ENCODE peak calls at places on chromosome 11, in six cellular contexts. A, T, Z, F, V and J are unnamed samples.

GRCh38 chr11:46277623-46278386 is at the start of gene CREB3L1:
- DNase-seq in A (peak), T (peak), Z (no peak), F (no peak), V (no peak), J (no peak)

GRCh38 chr11:27571151-27571840 is 64.7 kb upstream of the LIN7C start:
- DNase-seq in A (no peak), T (peak), Z (no peak), F (no peak), V (no peak), J (no peak)

GRCh38 chr11:130486981-130487380 is 38.5 kb downstream of the ADAMTS15 start:
- DNase-seq in A (peak), T (no peak), Z (no peak), F (no peak), V (no peak), J (no peak)

GRCh38 chr11:122751298-122752070 is 86.8 kb upstream of the CRTAM start:
- DNase-seq in A (no peak), T (peak), Z (no peak), F (no peak), V (no peak), J (no peak)

GRCh38 chr11:37465221-37465620 is 867.2 kb upstream of the RAG2 start:
- DNase-seq in A (no peak), T (no peak), Z (no peak), F (no peak), V (no peak), J (no peak)

GRCh38 chr11:67280341-67280790 is 8.7 kb upstream of the ANKRD13D start:
- DNase-seq in A (no peak), T (no peak), Z (no peak), F (no peak), V (no peak), J (no peak)

GRCh38 chr11:123407124-123407995 is 22.7 kb upstream of the GRAMD1B start:
- DNase-seq in A (peak), T (peak), Z (peak), F (no peak), V (peak), J (peak)

GRCh38 chr11:12591706-12592105 is 82.5 kb upstream of the TEAD1 start:
- DNase-seq in A (no peak), T (no peak), Z (no peak), F (no peak), V (no peak), J (no peak)

GRCh38 chr11:2539761-2540520 is 95.1 kb downstream of the KCNQ1 start:
- DNase-seq in A (no peak), T (no peak), Z (no peak), F (no peak), V (no peak), J (no peak)

GRCh38 chr11:79412761-79413160 is 28.1 kb downstream of the TENM4 start:
- DNase-seq in A (no peak), T (no peak), Z (no peak), F (no peak), V (no peak), J (no peak)

GRCh38 chr11:73291781-73292180 is 16.3 kb upstream of the ARHGEF17 start:
- DNase-seq in A (no peak), T (no peak), Z (no peak), F (no peak), V (no peak), J (no peak)

GRCh38 chr11:75743711-75744563 is 24.6 kb upstream of the DGAT2 start:
- DNase-seq in A (no peak), T (no peak), Z (no peak), F (no peak), V (peak), J (no peak)

GRCh38 chr11:2689551-2690260 is 10.1 kb downstream of the KCNQ1OT1 start:
- DNase-seq in A (no peak), T (no peak), Z (no peak), F (no peak), V (no peak), J (no peak)

GRCh38 chr11:78801161-78801884 is 226.7 kb upstream of the NARS2 start:
- DNase-seq in A (no peak), T (no peak), Z (no peak), F (no peak), V (no peak), J (peak)

GRCh38 chr11:5967708-5968107 is 586 bp downstream of the OR56A5 start:
- DNase-seq in A (no peak), T (no peak), Z (no peak), F (no peak), V (no peak), J (no peak)

GRCh38 chr11:70577258-70577603 is 178.9 kb downstream of the CTTN start:
- DNase-seq in A (no peak), T (peak), Z (no peak), F (no peak), V (no peak), J (no peak)

GRCh38 chr11:73218106-73218829 is at the start of gene P2RY2:
- DNase-seq in A (peak), T (peak), Z (peak), F (no peak), V (no peak), J (peak)

GRCh38 chr11:108973402-108974119 is 308.7 kb downstream of the DDX10 start:
- DNase-seq in A (no peak), T (no peak), Z (no peak), F (no peak), V (no peak), J (no peak)

GRCh38 chr11:134332189-134332631 is 422 bp downstream of the GLB1L2 start:
- DNase-seq in A (peak), T (peak), Z (no peak), F (no peak), V (peak), J (no peak)

GRCh38 chr11:23789200-23789853 is 707.5 kb upstream of the LUZP2 start:
- DNase-seq in A (no peak), T (no peak), Z (no peak), F (no peak), V (no peak), J (no peak)

GRCh38 chr11:47467372-47467771 is 18.4 kb upstream of the RAPSN start:
- DNase-seq in A (no peak), T (no peak), Z (no peak), F (no peak), V (no peak), J (no peak)

GRCh38 chr11:44286268-44286880 is 23.6 kb downstream of the ALX4 start:
- DNase-seq in A (peak), T (peak), Z (peak), F (peak), V (peak), J (peak)

GRCh38 chr11:74462009-74462408 is 5.3 kb downstream of the KCNE3 start:
- DNase-seq in A (no peak), T (no peak), Z (no peak), F (no peak), V (peak), J (no peak)

GRCh38 chr11:1757861-1758610 is 5.7 kb downstream of the CTSD start:
- DNase-seq in A (no peak), T (no peak), Z (no peak), F (no peak), V (no peak), J (no peak)

DNA sequence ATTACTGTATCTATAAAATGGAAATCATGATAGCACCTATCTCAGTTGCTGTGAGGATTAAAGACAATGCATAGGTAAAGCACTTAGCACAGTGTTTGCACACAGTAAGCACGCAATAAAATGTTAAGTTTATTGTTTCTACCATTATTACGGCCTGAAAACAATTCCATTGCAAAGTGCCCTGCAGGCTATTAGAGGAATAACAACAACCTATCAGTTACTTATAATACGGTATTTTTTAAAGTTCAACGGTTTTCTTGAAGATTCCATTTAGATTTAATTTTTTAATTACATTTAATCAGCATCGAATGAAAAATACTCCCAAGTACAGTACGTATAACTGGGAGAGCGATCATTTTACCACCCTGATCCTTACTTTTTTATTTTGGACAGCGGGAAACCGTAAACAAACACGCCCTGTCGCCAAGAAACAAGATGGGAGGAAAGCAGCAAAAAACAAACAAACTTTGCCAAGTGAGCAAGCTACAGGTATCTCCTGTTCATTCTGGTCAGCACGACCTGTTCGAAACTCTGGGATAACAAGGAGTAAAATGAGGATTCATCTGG is 892 bp downstream of the SLC36A4 start:
- DNase-seq in A (no peak), T (peak), Z (peak), F (no peak), V (no peak), J (no peak)
- TF ChIP-seq JUND in A (no peak), T (no peak), Z (no peak), F (no peak), V (no peak), J (no peak)

DNA sequence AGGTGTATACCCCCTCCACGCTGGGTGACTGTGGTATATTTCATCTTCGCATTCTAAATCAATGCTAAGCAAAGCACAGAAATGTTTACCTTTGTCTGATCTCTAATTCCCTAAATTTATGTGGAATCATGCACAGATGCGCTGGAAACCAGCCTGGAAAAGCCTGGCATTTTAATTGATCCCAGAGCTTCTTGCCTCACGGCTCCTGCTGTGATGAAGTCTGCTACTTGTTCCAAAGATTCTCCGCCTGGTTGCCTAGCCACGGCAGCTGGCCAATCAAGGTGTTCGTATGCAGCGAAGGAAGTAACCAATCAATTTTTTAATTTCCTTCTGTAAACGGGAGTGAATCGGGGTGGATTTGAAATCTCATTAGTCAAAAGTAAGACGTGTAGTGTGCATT is 133.8 kb downstream of the FANCF start:
- DNase-seq in A (no peak), T (peak), Z (no peak), F (no peak), V (no peak), J (no peak)
- TF ChIP-seq JUND in A (no peak), T (no peak), Z (no peak), F (no peak), V (no peak), J (no peak)

GRCh38 chr11:65209711-65210360 is 28.1 kb downstream of the CAPN1 start:
- DNase-seq in A (no peak), T (no peak), Z (no peak), F (no peak), V (no peak), J (no peak)
- TF ChIP-seq JUND in A (no peak), T (no peak), Z (no peak), F (no peak), V (no peak), J (no peak)

DNA sequence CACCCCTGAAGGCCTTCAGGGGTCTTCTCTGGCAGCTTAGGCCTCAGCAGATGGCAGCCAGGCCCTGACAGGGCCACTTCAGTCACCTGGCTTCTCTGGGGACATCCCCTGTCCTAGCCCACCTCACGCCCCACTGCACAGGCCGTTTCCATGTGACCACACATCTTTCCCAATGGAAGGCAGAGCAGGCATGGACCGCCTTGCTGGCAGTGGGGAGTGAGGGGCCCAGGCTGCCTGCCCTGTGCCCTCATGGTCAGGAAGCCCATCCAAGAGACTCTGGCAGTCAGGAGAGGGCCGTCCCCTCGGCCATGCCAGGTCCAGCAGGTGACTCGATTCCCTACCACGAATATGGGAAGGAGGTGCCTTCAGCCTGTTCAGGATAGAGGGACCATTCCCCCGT is 25.8 kb downstream of the MACROD1 start:
- DNase-seq in A (no peak), T (no peak), Z (no peak), F (no peak), V (no peak), J (no peak)
- TF ChIP-seq JUND in A (no peak), T (no peak), Z (no peak), F (no peak), V (no peak), J (no peak)

DNA sequence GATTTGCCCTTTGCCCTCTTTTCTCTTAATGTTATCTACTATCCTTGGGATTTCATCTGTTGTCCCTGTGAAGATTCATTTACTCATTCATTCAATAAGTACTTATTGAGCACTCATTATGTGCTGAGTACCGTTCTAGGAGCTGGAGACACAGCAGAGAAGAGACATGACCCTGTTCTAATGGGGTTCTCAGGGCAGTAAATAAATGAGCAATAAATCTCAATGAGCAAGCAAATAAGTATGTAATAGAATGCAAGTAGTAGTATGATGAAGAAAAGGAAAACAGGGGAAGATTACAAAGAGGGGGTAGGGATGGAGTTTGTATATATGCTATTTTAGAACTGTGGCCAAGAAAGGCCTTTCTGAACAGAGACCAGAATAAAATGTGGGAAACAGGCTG is 34.2 kb upstream of the NRIP3 start:
- DNase-seq in A (no peak), T (no peak), Z (no peak), F (no peak), V (no peak), J (no peak)
- TF ChIP-seq JUND in A (no peak), T (no peak), Z (no peak), F (no peak), V (no peak), J (no peak)

GRCh38 chr11:394034-394857 is at the start of gene PKP3:
- DNase-seq in A (no peak), T (no peak), Z (peak), F (no peak), V (peak), J (peak)
- TF ChIP-seq JUND in A (no peak), T (no peak), Z (no peak), F (no peak), V (no peak), J (no peak)